ENCODE peak calls at places on chromosomes 1 and 21, in four cellular contexts. B is H1, X is body of pancreas, S is IMR-90. E is an unnamed sample.

GRCh38 chr1:71587961-71588360 is 507.1 kb upstream of the ZRANB2 start:
- DNase-seq in B (no peak), S (peak; percentile 47), X (no peak), E (no peak)

GRCh38 chr1:12121212-12122000 is 45.4 kb upstream of the TNFRSF1B start:
- DNase-seq in X (no peak), S (peak; percentile 97), B (no peak), E (no peak)

GRCh38 chr1:175423605-175424004 is 231.0 kb upstream of the KIAA0040 start:
- DNase-seq in S (no peak), X (no peak), B (no peak), E (no peak)

GRCh38 chr1:207888647-207889046 is 22.3 kb downstream of the CD34 start:
- DNase-seq in X (no peak), S (no peak), B (no peak), E (no peak)

GRCh38 chr1:182215797-182216196 is 154.3 kb upstream of the ZNF648 start:
- DNase-seq in S (no peak), X (no peak), B (no peak), E (no peak)

GRCh38 chr21:26769613-26770188 is 75.5 kb downstream of the ADAMTS1 start:
- DNase-seq in X (no peak), S (peak; percentile 73), B (no peak), E (no peak)

GRCh38 chr1:206658264-206658980 is 23.1 kb downstream of the DYRK3 start:
- DNase-seq in S (no peak), X (peak; percentile 22), B (peak; percentile 93), E (no peak)

GRCh38 chr1:3671371-3672180 is 19.3 kb downstream of the TP73 start:
- DNase-seq in X (peak; percentile 29), B (no peak), S (no peak), E (peak; percentile 28)

GRCh38 chr1:169676001-169676400 is 35.4 kb downstream of the SELL start:
- DNase-seq in X (no peak), B (no peak), S (peak; percentile 38), E (no peak)

GRCh38 chr1:218361298-218362065 is 16.3 kb downstream of the TGFB2 start:
- DNase-seq in X (no peak), B (peak; percentile 39), S (peak; percentile 80), E (no peak)

GRCh38 chr1:29655945-29656866 is 419.9 kb downstream of the PTPRU start:
- DNase-seq in S (peak; percentile 16), B (peak; percentile 69), X (peak; percentile 46), E (no peak)
- TF ChIP-seq CTCF in S (peak; percentile 39), B (peak; percentile 72), X (peak; percentile 33), E (no peak)

DNA sequence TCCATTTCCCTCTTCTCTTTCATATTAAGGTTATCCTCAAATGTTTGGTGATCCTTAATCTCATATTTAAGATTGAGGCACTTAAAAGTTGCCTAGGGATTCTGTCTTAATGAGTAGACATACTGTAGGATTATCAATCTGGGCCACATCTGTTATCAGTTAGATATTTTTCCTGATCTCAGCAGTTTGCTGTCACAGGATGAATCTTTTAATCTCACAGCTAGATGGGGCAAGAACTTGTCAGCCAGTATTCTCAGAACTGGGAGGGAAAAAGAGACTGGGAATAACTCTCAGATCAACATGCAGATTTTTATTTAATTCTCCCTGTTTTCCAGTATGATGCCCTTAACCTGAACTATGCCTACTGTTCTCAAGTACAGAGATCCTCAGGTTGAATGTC is 14.0 kb downstream of the ZNF644 start:
- DNase-seq in S (no peak), B (no peak), X (no peak), E (no peak)
- TF ChIP-seq POLR2A in S (no peak), B (no peak), X (no peak), E (no peak)

GRCh38 chr1:119899321-119899720 is 3.0 kb upstream of the ADAM30 start:
- DNase-seq in X (no peak), S (no peak), B (no peak), E (no peak)
- TF ChIP-seq CTCF in X (no peak), S (no peak), B (no peak), E (no peak)

GRCh38 chr1:42173155-42173933 is 8.8 kb upstream of the GUCA2A start:
- DNase-seq in S (peak; percentile 28), B (peak; percentile 91), X (peak; percentile 70), E (no peak)
- TF ChIP-seq POLR2A in S (no peak), B (peak; percentile 29), X (no peak), E (no peak)

DNA sequence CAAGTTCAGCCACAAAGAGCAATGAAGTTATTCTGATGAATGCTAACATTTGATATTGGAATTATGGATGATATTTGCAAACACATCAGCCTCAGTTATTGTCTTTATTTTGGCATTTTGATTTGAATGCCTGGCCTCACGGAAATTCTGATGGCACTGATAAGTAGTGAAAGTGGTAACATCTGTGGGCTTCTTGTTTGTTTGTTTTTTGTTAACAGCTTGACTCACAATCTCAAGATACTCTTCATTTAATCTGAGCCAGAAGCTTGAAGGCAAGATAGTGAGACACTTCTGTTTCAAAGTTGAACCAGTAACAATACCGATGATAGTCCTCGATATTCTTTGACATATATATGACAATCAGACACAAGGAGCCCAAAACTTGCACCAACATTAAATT is 182.9 kb upstream of the NFIA start:
- DNase-seq in B (no peak), S (no peak), X (no peak), E (no peak)
- TF ChIP-seq CTCF in B (no peak), S (no peak), X (no peak), E (no peak)

DNA sequence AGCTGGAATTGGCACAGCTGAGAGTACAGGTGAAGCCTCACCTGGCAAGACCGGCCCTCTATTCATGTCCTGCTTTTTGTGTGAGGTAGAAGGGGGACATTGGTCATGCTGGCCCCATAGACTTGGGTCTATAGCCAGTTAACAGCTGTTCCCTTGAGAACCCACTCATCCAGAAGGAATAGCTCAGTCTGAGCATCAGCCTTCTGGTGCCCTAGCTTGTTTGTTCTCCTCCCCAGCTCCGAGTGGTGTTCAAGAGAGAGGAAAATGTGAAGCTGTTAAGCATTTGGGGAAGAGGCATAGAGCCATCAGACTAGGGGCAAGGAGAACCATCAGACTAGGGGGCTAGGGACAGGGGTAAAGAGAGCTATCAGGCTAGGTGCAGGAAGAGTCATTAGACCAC is 290.9 kb downstream of the SIPA1L2 start:
- DNase-seq in S (no peak), B (no peak), X (no peak), E (no peak)
- TF ChIP-seq POLR2A in S (no peak), B (no peak), X (no peak), E (no peak)

GRCh38 chr21:35340273-35340672 is 291.2 kb upstream of the RUNX1 start:
- DNase-seq in S (no peak), B (no peak), X (peak; percentile 24), E (no peak)
- TF ChIP-seq CTCF in S (no peak), B (no peak), X (no peak), E (no peak)